ENCODE peak calls at places on chromosomes 2 and 18, in ten cellular contexts. W, G, P, X, M, V, Y, J, I and R are unnamed samples.

GRCh38 chr2:239378918-239379640 is 21.7 kb downstream of the HDAC4 start:
- DNase-seq in W (no peak), G (no peak), P (no peak), X (no peak), M (no peak), V (no peak), Y (no peak), J (no peak), I (no peak), R (no peak)

GRCh38 chr18:59038295-59039039 is 101.2 kb upstream of the SEC11C start:
- DNase-seq in W (no peak), G (no peak), P (no peak), X (no peak), M (no peak), V (no peak), Y (no peak), J (no peak), I (no peak), R (no peak)

GRCh38 chr2:187294043-187294442 is 154.0 kb downstream of the CALCRL start:
- DNase-seq in W (no peak), G (no peak), P (no peak), X (no peak), M (no peak), V (no peak), Y (no peak), J (no peak), I (no peak), R (no peak)

GRCh38 chr2:171400395-171400794 is 33.4 kb downstream of the METTL8 start:
- DNase-seq in W (no peak), G (no peak), P (no peak), X (no peak), M (no peak), V (no peak), Y (no peak), J (no peak), I (no peak), R (no peak)

GRCh38 chr2:204950695-204951094 is 405.4 kb downstream of the PARD3B start:
- DNase-seq in W (no peak), G (no peak), P (no peak), X (no peak), M (no peak), V (no peak), Y (peak), J (no peak), I (peak), R (no peak)

GRCh38 chr2:119252186-119253113 is 28.8 kb downstream of the STEAP3 start:
- DNase-seq in W (no peak), G (peak), P (no peak), X (no peak), M (no peak), V (no peak), Y (peak), J (no peak), I (peak), R (peak)

GRCh38 chr18:56709463-56709862 is 58.3 kb downstream of the WDR7 start:
- DNase-seq in W (peak), G (peak), P (peak), X (peak), M (no peak), V (no peak), Y (peak), J (peak), I (peak), R (peak)

GRCh38 chr2:201129044-201129505 is 13.1 kb downstream of the CFLAR start:
- DNase-seq in W (no peak), G (no peak), P (peak), X (no peak), M (peak), V (no peak), Y (peak), J (peak), I (peak), R (peak)

GRCh38 chr2:183825710-183826109 is 701.5 kb downstream of the NUP35 start:
- DNase-seq in W (no peak), G (no peak), P (no peak), X (no peak), M (no peak), V (no peak), Y (no peak), J (no peak), I (no peak), R (no peak)

GRCh38 chr2:200219400-200220113 is 86.9 kb upstream of the SPATS2L start:
- DNase-seq in W (no peak), G (no peak), P (no peak), X (peak), M (no peak), V (no peak), Y (no peak), J (no peak), I (no peak), R (no peak)

GRCh38 chr18:46051731-46052461 is 20.2 kb downstream of the PSTPIP2 start:
- DNase-seq in W (no peak), G (no peak), P (peak), X (no peak), M (no peak), V (no peak), Y (peak), J (no peak), I (peak), R (peak)

GRCh38 chr2:46923011-46923669 is 7.5 kb upstream of the MCFD2 start:
- DNase-seq in W (no peak), G (no peak), P (peak), X (no peak), M (no peak), V (no peak), Y (peak), J (no peak), I (no peak), R (no peak)

GRCh38 chr2:10407841-10408648 is 40.1 kb downstream of the ODC1 start:
- DNase-seq in W (peak), G (peak), P (peak), X (peak), M (peak), V (no peak), Y (peak), J (peak), I (peak), R (peak)

GRCh38 chr2:27051902-27052645 is 606 bp downstream of the AGBL5 start:
- DNase-seq in W (no peak), G (no peak), P (no peak), X (peak), M (no peak), V (no peak), Y (no peak), J (peak), I (no peak), R (no peak)

GRCh38 chr2:234913208-234913626 is 38.6 kb upstream of the SH3BP4 start:
- DNase-seq in W (no peak), G (no peak), P (no peak), X (no peak), M (no peak), V (no peak), Y (no peak), J (no peak), I (peak), R (no peak)

GRCh38 chr2:63772061-63772460 is 69.6 kb upstream of the UGP2 start:
- DNase-seq in W (no peak), G (no peak), P (no peak), X (no peak), M (no peak), V (no peak), Y (no peak), J (no peak), I (no peak), R (no peak)

GRCh38 chr2:172323256-172323655 is 104.1 kb upstream of the ITGA6 start:
- DNase-seq in W (no peak), G (no peak), P (no peak), X (no peak), M (no peak), V (no peak), Y (peak), J (no peak), I (no peak), R (peak)

GRCh38 chr2:9686061-9686460 is 55.3 kb upstream of the YWHAQ start:
- DNase-seq in W (no peak), G (no peak), P (no peak), X (peak), M (no peak), V (no peak), Y (no peak), J (no peak), I (no peak), R (no peak)

GRCh38 chr2:156517419-156517818 is 81.2 kb downstream of the GPD2 start:
- DNase-seq in W (no peak), G (no peak), P (no peak), X (no peak), M (no peak), V (no peak), Y (no peak), J (no peak), I (no peak), R (no peak)

GRCh38 chr2:190318931-190319556 is 582 bp downstream of the HIBCH start:
- DNase-seq in W (no peak), G (no peak), P (no peak), X (peak), M (no peak), V (no peak), Y (no peak), J (no peak), I (peak), R (no peak)

GRCh38 chr18:49915352-49915751 is 102.0 kb upstream of the ACAA2 start:
- DNase-seq in W (no peak), G (no peak), P (no peak), X (peak), M (no peak), V (no peak), Y (no peak), J (no peak), I (no peak), R (no peak)

GRCh38 chr2:51813245-51813644 is 781.3 kb upstream of the NRXN1 start:
- DNase-seq in W (no peak), G (no peak), P (no peak), X (no peak), M (no peak), V (no peak), Y (peak), J (no peak), I (peak), R (no peak)

GRCh38 chr2:18701546-18701945 is 112.2 kb upstream of the NT5C1B start:
- DNase-seq in W (no peak), G (no peak), P (no peak), X (no peak), M (no peak), V (no peak), Y (no peak), J (no peak), I (no peak), R (no peak)

GRCh38 chr2:16100006-16100405 is 159.7 kb downstream of the MYCN start:
- DNase-seq in W (no peak), G (no peak), P (peak), X (no peak), M (no peak), V (no peak), Y (no peak), J (peak), I (no peak), R (no peak)

GRCh38 chr2:230874456-230874855 is 9.7 kb downstream of the ITM2C start:
- DNase-seq in W (no peak), G (no peak), P (no peak), X (no peak), M (no peak), V (no peak), Y (no peak), J (no peak), I (no peak), R (no peak)

GRCh38 chr2:10514743-10515142 is 66.6 kb upstream of the ODC1 start:
- DNase-seq in W (no peak), G (no peak), P (peak), X (no peak), M (no peak), V (no peak), Y (peak), J (no peak), I (peak), R (no peak)

GRCh38 chr2:152678808-152679207 is 38.5 kb downstream of the PRPF40A start:
- DNase-seq in W (no peak), G (no peak), P (no peak), X (no peak), M (no peak), V (no peak), Y (no peak), J (no peak), I (no peak), R (no peak)

GRCh38 chr2:240247241-240247867 is 106.9 kb upstream of the OTOS start:
- DNase-seq in W (no peak), G (peak), P (no peak), X (no peak), M (no peak), V (no peak), Y (no peak), J (no peak), I (no peak), R (no peak)